ENCODE peak calls at places on chromosomes 12 and 14, in five cellular contexts. T is tibial nerve, Z is esophagus squamous epithelium, S is prostate gland, I is heart left ventricle. H is an unnamed sample. For H3K27me3, the result is how much of the 10 kb centered on the place peaks cover.

GRCh38 chr12:34393086-34393820 is 371.0 kb downstream of the ALG10 start:
- DNase-seq in I (peak), T (no peak), Z (no peak), S (no peak), H (no peak)

GRCh38 chr14:64841121-64841611 is 38.5 kb downstream of the SPTB start:
- DNase-seq in S (no peak), T (peak), I (no peak), Z (no peak), H (peak)

GRCh38 chr12:49703647-49704137 is 3.5 kb downstream of the FMNL3 start:
- DNase-seq in S (no peak), Z (no peak), T (no peak), I (no peak), H (no peak)

GRCh38 chr14:96598332-96598928 is 96.2 kb downstream of the PAPOLA start:
- DNase-seq in S (no peak), Z (no peak), T (no peak), I (no peak), H (no peak)

GRCh38 chr14:99603471-99603933 is 505 bp downstream of the CCDC85C start:
- DNase-seq in T (no peak), I (no peak), S (no peak), Z (no peak), H (no peak)

GRCh38 chr12:91889059-91889458 is 256.6 kb downstream of the BTG1 start:
- DNase-seq in T (no peak), Z (no peak), I (no peak), S (no peak), H (no peak)

GRCh38 chr12:79566452-79566851 is 124.3 kb downstream of the PAWR start:
- DNase-seq in I (no peak), S (peak), T (no peak), Z (no peak), H (no peak)

GRCh38 chr12:49264466-49264872 is 413 bp upstream of the TUBA1C start:
- DNase-seq in Z (no peak), T (no peak), I (no peak), S (no peak), H (no peak)

GRCh38 chr12:94245984-94246383 is 97.6 kb downstream of the PLXNC1 start:
- DNase-seq in T (no peak), Z (no peak), S (no peak), I (no peak), H (no peak)

GRCh38 chr12:94240171-94240570 is 91.8 kb downstream of the PLXNC1 start:
- DNase-seq in T (no peak), Z (no peak), S (no peak), I (no peak), H (no peak)

GRCh38 chr12:94239332-94239731 is 91.0 kb downstream of the PLXNC1 start:
- DNase-seq in Z (no peak), T (no peak), I (no peak), S (no peak), H (no peak)

GRCh38 chr12:94244165-94245133 is 96.1 kb downstream of the PLXNC1 start:
- DNase-seq in Z (no peak), I (peak), T (no peak), S (no peak), H (peak)

DNA sequence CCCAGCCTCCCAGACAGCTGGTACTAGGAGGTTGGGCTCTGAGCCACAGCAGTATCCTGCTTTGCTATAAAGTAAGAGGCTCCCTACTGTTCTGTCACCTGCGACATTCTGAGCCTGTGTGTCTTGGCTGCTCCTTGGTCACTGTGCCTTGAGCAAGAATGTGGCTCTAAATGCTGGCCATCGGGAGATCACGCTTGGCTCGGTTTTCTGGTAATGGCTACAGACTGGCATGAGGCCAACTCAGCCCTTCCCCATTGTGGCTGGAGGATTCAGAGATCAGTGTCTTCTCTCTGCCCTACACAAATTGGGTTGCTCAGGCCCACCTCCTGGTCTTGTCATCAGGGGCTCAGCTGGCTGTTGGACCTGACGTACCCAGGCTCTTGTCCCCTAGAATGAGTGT is 94.5 kb downstream of the PLXNC1 start:
- DNase-seq in T (no peak), S (no peak), I (no peak), Z (no peak), H (peak)
- H3K27me3 ChIP-seq in T (under half), S (under half), I (under half), Z (under half), H (under half)

GRCh38 chr12:118360785-118361404 is 11.8 kb downstream of the TAOK3 start:
- DNase-seq in S (no peak), Z (no peak), T (no peak), I (no peak), H (no peak)

GRCh38 chr12:118359541-118359915 is 13.2 kb downstream of the TAOK3 start:
- DNase-seq in S (no peak), T (no peak), I (no peak), Z (no peak), H (no peak)

GRCh38 chr12:118358008-118358359 is 14.7 kb downstream of the TAOK3 start:
- DNase-seq in Z (no peak), I (no peak), S (no peak), T (no peak), H (no peak)

GRCh38 chr12:118358607-118359540 is 13.8 kb downstream of the TAOK3 start:
- DNase-seq in I (no peak), S (no peak), Z (no peak), T (no peak), H (no peak)

GRCh38 chr12:118361889-118362288 is 10.8 kb downstream of the TAOK3 start:
- DNase-seq in I (no peak), S (no peak), T (no peak), Z (no peak), H (no peak)
- H3K4me3 ChIP-seq in I (no peak), S (no peak), T (no peak), Z (no peak), H (no peak)

GRCh38 chr12:22812531-22812930 is 187.6 kb downstream of the ETNK1 start:
- DNase-seq in Z (no peak), T (no peak), I (no peak), S (no peak), H (no peak)
- TF ChIP-seq POLR2A in Z (no peak), T (no peak), I (no peak), S (no peak), H (no peak)

GRCh38 chr12:61870658-61871559 is 389.3 kb upstream of the USP15 start:
- DNase-seq in T (no peak), I (no peak), Z (no peak), S (no peak), H (no peak)
- H3K27me3 ChIP-seq in T (under half), I (under half), Z (under half), S (under half), H (under half)

GRCh38 chr14:68229423-68229831 is 409.8 kb downstream of the RAD51B start:
- DNase-seq in Z (no peak), S (no peak), T (no peak), I (no peak), H (no peak)
- H3K4me3 ChIP-seq in Z (no peak), S (no peak), T (no peak), I (no peak), H (no peak)

DNA sequence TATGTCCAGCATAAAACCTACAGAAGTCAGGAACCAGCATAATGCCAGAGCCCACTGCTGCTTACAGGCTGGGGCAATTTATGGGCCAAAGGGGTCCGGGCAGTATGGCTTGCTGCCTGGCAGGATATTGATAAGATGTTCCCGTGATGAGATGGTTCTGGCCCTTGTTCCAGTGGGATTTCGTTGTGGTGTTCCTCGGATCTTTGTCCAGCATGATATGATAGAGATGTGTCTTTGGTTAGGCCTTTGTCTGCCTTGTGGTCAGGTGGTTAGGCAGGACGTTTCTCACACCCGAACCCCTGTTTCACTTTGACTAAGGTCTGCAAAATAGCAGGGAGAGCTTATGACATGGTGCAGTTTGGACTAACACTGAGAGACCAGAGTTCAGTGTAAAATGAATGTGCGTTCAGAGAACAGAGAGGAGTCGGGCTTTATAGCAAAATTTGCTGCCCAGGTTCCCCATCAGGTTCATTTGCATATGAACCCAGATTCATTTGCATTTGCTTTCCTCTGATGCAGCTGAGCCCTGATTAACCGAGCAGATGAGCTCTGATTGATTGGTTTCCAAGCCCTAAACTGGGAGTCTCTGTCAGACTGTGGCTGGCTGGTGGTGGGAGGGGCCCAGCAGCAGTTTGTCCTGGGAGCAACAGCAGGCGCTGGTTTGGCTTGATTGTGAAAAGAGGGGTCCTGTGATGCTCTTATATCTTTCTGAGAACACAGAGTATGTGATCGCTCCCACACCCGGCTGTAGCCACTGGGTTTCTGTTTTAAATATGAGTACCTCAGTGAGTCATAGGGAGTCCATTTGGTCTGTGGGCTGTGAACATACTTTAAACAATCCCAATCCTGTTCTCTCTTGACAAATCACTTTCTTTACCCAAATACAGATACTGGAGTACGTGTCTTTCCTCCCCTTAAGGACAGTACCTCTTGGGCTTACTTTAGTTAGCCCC is 156.3 kb upstream of the PZP start:
- DNase-seq in T (no peak), Z (no peak), S (no peak), I (no peak), H (no peak)
- TF ChIP-seq POLR2A in T (no peak), Z (no peak), S (no peak), I (no peak), H (no peak)

GRCh38 chr12:47744005-47744651 is 14.6 kb downstream of the RAPGEF3 start:
- DNase-seq in Z (no peak), S (peak), T (no peak), I (no peak), H (no peak)

GRCh38 chr12:47746073-47746472 is 12.6 kb downstream of the RAPGEF3 start:
- DNase-seq in Z (no peak), I (no peak), T (no peak), S (no peak), H (no peak)

GRCh38 chr12:47744778-47745436 is 13.8 kb downstream of the RAPGEF3 start:
- DNase-seq in Z (no peak), S (no peak), T (no peak), I (no peak), H (no peak)

GRCh38 chr12:47746523-47746922 is 12.2 kb downstream of the RAPGEF3 start:
- DNase-seq in Z (no peak), I (no peak), S (no peak), T (no peak), H (no peak)

DNA sequence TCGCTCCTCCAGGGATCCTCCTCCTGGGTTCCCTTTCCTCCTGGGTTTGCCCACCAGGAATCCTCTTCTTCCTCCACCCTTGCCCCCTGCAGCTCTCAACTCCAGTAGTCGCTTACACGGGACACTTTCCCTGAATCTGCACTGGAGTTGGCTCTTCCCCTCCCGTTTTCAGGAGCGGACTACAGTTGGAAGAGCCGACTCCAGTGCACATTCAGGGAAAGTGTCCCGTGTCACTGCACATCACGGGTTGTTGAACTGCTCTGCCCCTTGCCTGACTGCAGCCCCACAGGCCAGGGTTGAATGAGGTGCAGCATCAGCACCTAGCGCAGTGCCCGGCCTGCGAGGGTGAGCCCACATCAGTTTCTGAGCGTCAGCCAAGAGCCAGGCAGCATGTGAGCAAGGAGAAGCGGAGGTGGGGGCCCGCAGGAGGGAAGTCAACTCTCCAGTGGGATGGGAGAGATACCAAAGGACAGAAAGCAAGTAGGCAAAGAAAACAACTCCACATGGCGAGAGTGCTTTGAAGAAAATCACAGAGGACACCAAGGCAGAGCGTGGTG is 13.1 kb downstream of the RAPGEF3 start:
- DNase-seq in Z (no peak), I (no peak), S (no peak), T (no peak), H (no peak)
- H3K27me3 ChIP-seq in Z (under half), I (under half), S (under half), T (under half), H (under half)

DNA sequence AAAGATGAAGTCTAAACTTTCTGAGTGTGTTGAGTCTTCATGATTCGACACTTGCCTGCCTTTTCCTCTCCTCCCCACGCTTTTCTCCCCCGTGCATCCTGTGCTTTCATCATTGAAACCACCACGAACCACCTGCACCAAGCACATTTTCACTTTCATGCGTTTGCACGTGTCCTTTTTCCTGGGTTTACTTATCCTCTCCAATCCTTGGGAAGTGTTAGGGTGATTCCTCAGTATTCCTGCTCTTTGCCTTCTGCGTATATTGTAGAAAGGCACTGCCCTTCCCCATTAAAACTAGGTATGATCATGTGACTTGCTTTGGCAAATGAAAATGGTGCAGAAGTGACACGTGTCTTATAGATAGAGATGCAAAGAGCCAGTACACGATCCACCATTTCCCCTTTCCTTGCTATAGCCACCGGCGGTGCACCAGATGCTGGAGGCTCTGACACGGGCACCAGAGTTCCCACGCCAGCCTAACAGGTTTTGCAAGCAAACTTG is 106.6 kb downstream of the BRMS1L start:
- DNase-seq in T (no peak), I (no peak), S (no peak), Z (no peak), H (no peak)
- H3K4me3 ChIP-seq in T (no peak), I (no peak), S (no peak), Z (no peak), H (no peak)

DNA sequence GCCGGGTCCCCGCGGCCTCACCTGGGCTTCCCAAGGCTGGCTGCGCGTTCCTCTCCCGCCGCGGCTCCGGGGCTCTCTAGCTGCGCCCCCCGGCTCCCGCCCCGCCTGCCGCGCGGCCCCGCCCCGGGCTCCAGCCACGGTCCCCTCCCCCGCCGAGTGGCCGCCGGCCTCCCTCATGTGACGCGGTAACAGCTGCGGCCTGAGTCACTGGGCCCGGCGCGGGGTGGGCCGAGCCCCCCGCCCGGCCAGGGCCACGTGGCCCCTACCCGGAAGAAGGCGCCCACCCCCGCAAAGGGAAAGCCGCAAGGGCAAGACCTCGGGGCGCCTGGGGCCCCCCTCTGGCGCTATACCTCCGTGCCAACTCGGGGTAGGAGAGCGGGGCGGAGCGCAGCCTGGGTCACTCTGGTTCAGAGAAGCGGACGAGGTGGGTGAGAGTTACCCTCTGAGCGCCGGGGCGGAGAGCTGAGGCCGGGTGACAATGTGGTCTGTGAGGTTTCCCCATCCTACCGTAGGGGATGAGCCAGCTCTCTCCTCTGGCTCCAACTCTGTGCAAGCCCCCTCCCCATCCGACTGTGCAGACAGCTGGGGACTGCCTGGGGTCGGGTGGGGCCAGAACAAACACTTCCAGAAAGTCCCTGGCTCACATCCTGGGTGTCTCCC is at the start of gene CD63:
- DNase-seq in T (peak), S (peak), I (peak), Z (peak), H (peak)
- TF ChIP-seq POLR2A in T (peak), S (peak), I (no peak), Z (no peak), H (peak)

GRCh38 chr14:32933623-32933942 is 5.1 kb upstream of the NPAS3 start:
- DNase-seq in T (no peak), Z (no peak), I (no peak), S (no peak), H (no peak)
- H3K27me3 ChIP-seq in T (under half), Z (under half), I (under half), S (under half), H (under half)

H was measured in gastrocnemius medialis.